ENCODE peak calls at places on chromosome 18, in five cellular contexts. P is HCT116, K is A549, G is GM23338, N is HL-60. J is an unnamed sample.

GRCh38 chr18:22601481-22601880 is 183.8 kb upstream of the CTAGE1 start:
- DNase-seq in K (no peak), N (no peak), G (no peak), P (no peak), J (no peak)

GRCh38 chr18:57523171-57523956 is 63.1 kb downstream of the FECH start:
- DNase-seq in K (no peak), P (no peak), G (no peak), N (peak), J (no peak)

GRCh38 chr18:7117390-7118355 is at the start of gene LAMA1:
- DNase-seq in P (no peak), K (no peak), G (peak), N (no peak), J (peak)

GRCh38 chr18:9810216-9810804 is 75.5 kb upstream of the TXNDC2 start:
- DNase-seq in K (no peak), G (no peak), P (no peak), N (no peak), J (no peak)

GRCh38 chr18:28013064-28013463 is 163.9 kb downstream of the CDH2 start:
- DNase-seq in G (peak), N (no peak), K (peak), P (no peak), J (no peak)

GRCh38 chr18:6975084-6975483 is 142.5 kb downstream of the LAMA1 start:
- DNase-seq in G (no peak), P (no peak), K (no peak), N (no peak), J (no peak)

GRCh38 chr18:36499938-36500337 is 202.4 kb downstream of the FHOD3 start:
- DNase-seq in N (no peak), K (no peak), G (no peak), P (no peak), J (no peak)

GRCh38 chr18:9516437-9517064 is 41.2 kb downstream of the RALBP1 start:
- DNase-seq in N (peak), P (peak), G (peak), K (peak), J (peak)

GRCh38 chr18:80033181-80034067 is 810 bp upstream of the RBFA start:
- DNase-seq in K (peak), G (peak), P (no peak), N (peak), J (no peak)

GRCh38 chr18:67770520-67770919 is 254.0 kb upstream of the DSEL start:
- DNase-seq in K (no peak), G (no peak), N (no peak), P (no peak), J (no peak)

GRCh38 chr18:75592527-75592926 is 165.0 kb upstream of the SMIM21 start:
- DNase-seq in N (no peak), K (peak), P (no peak), G (peak), J (no peak)

GRCh38 chr18:8045160-8045885 is 478.2 kb downstream of the PTPRM start:
- DNase-seq in G (no peak), K (no peak), P (no peak), N (no peak), J (no peak)

GRCh38 chr18:61322265-61322873 is 10.9 kb upstream of the CDH20 start:
- DNase-seq in N (peak), K (peak), P (peak), G (peak), J (peak)

GRCh38 chr18:75364512-75364911 is 63.0 kb downstream of the SMIM21 start:
- DNase-seq in N (peak), K (peak), P (no peak), G (no peak), J (no peak)

GRCh38 chr18:3985664-3986063 is 469.4 kb downstream of the DLGAP1 start:
- DNase-seq in K (peak), P (no peak), G (no peak), N (no peak), J (no peak)

GRCh38 chr18:50788284-50788683 is 31.5 kb downstream of the MRO start:
- DNase-seq in P (no peak), K (no peak), N (no peak), G (peak), J (no peak)
- TF ChIP-seq REST in P (no peak), K (no peak), N (no peak), G (no peak), J (no peak)

GRCh38 chr18:11956371-11957308 is 24.7 kb upstream of the IMPA2 start:
- DNase-seq in N (no peak), P (no peak), G (no peak), K (no peak), J (no peak)

GRCh38 chr18:11953113-11953512 is 28.2 kb upstream of the IMPA2 start:
- DNase-seq in K (no peak), G (no peak), P (no peak), N (no peak), J (no peak)

GRCh38 chr18:11951390-11951851 is 29.9 kb upstream of the IMPA2 start:
- DNase-seq in K (no peak), P (no peak), G (peak), N (no peak), J (no peak)

GRCh38 chr18:11957636-11958035 is 23.7 kb upstream of the IMPA2 start:
- DNase-seq in K (no peak), P (no peak), N (no peak), G (no peak), J (no peak)

DNA sequence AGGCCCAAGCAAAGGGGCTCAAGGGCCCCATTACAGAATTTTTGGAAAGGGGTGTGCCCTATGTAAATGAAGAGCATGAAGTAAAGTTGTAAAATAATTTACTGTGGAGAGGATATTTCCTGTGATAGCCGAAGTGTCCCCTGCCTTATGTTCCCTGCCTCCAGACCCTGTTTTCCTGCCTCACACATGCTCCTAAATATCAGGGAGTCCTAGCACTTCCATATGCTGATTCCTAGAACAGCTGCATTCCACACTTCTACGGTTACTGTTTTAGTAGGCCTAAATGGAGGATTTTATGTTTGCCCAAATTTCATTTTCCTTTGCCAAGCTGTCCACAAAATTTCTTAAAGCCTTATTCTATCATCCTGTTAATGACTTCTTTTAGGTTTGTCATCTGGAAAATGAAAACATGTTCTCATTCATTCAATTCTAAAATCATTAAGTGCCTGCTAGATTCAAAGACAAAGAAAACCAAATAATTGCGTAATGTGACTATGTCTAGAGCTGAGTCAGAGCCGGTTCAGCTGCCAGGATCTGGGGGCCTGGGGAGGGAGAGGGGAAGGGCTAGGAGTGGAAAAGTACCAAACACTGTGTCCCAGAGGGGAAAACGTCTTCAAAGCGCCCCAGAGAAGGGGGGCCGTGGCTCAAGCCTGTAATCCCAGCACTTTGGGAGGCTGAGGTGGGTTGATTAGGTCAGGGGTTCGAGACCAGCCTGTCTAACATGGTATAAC is 25.8 kb upstream of the IMPA2 start:
- DNase-seq in K (peak), G (peak), P (no peak), N (peak), J (no peak)
- TF ChIP-seq REST in K (no peak), G (no peak), P (no peak), N (no peak), J (no peak)

DNA sequence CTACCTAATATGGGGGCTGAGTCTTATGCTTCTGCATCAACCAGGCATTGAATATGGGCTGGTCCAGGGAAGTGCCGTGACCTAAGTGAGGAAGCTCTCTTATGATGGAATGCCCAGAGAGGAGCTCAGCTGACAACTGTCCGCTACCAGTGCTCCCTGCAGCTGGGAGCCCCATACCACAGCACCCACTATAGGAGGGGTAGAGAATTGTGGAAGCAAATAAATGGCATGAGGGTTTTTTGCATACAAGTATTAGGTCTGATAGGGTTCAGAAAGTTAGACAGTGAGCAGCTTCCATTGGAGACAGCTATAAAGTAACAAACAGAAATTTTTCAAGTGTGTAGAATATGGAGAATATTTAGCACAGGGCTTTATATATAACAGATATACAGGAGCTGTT is 4.6 kb downstream of the TIMM21 start:
- DNase-seq in K (no peak), N (no peak), P (no peak), G (peak), J (no peak)
- TF ChIP-seq REST in K (no peak), N (no peak), P (no peak), G (no peak), J (no peak)

DNA sequence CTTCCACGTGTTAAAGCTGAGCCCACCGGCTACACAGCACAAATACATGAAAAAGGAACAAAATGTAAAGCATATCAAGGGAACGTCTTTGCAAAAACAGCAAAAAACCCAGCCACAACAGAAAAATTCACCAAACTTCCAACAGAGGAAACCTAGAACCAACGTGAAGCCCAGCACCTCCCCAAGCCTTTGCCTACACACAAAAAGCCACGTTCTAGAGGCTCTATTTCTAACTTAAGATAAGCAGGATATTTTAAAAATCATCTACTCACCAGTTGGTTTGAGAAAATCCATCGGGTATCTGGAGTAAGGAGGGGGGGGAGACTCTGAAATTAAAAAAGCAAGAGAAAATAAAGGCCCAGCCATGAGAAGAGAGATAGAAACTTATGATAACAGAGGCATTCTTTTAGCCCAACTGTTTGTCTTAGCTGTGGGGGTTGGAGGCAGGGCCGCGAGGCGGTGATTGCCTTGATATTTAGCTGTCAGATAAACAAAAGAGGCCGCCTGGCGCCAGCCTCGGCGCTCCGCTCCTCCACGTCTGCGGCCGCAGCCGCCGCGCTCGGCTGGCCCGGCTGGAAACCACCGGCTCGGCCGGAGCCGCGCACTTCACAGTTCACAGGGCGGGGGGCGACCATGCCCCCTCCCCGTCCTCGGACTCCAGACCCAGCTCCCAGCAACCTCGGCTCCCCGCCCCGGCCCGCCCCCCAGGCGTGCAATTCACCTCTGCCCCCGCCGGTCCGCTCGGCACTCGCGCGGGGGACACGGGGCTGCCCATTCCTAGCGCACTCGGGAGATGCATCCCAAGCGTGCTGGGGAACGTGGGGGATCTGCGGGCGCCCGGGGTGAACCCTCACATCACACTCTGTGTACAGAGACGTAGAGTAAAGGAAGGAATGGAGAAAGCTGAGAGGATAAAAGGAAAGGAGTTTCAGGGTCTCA is 2.4 kb downstream of the SMAD7 start:
- DNase-seq in K (no peak), G (peak), P (no peak), N (no peak), J (peak)
- TF ChIP-seq REST in K (no peak), G (no peak), P (no peak), N (no peak), J (no peak)

GRCh38 chr18:70380915-70381896 is 92.4 kb downstream of the SOCS6 start:
- DNase-seq in P (no peak), N (no peak), G (peak), K (peak), J (no peak)
- TF ChIP-seq REST in P (no peak), N (no peak), G (no peak), K (no peak), J (no peak)

J was measured in SK-N-SH.